ENCODE peak calls at places on chromosomes 5 and 9, in eight cellular contexts. One of them, this sample, is unnamed.

GRCh38 chr9:87630846-87631245 is 95.1 kb upstream of the CTSL start:
- DNase-seq in Karpas-422: no peak
- DNase-seq in CD4-positive, alpha-beta memory T cell: no peak
- DNase-seq in sigmoid colon: no peak
- DNase-seq in IMR-90: no peak
- DNase-seq in upper lobe of right lung: no peak
- DNase-seq in fibroblast of lung: no peak
- DNase-seq in aorta: no peak
- DNase-seq in this sample: no peak

GRCh38 chr9:36731068-36731467 is 158.4 kb downstream of the MELK start:
- DNase-seq in CD4-positive, alpha-beta memory T cell: no peak
- DNase-seq in Karpas-422: no peak
- DNase-seq in IMR-90: no peak
- DNase-seq in upper lobe of right lung: no peak
- DNase-seq in fibroblast of lung: no peak
- DNase-seq in sigmoid colon: no peak
- DNase-seq in aorta: no peak
- DNase-seq in this sample: no peak

GRCh38 chr9:89905628-89906338 is 301.0 kb downstream of the GADD45G start:
- DNase-seq in upper lobe of right lung: no peak
- DNase-seq in fibroblast of lung: no peak
- DNase-seq in sigmoid colon: no peak
- DNase-seq in IMR-90: no peak
- DNase-seq in aorta: no peak
- DNase-seq in CD4-positive, alpha-beta memory T cell: no peak
- DNase-seq in Karpas-422: no peak
- DNase-seq in this sample: no peak

GRCh38 chr9:68627104-68627503 is 77.9 kb upstream of the PIP5K1B start:
- DNase-seq in IMR-90: no peak
- DNase-seq in CD4-positive, alpha-beta memory T cell: no peak
- DNase-seq in fibroblast of lung: no peak
- DNase-seq in Karpas-422: no peak
- DNase-seq in upper lobe of right lung: no peak
- DNase-seq in aorta: no peak
- DNase-seq in sigmoid colon: no peak
- DNase-seq in this sample: no peak

GRCh38 chr9:113531919-113532808 is 68.6 kb downstream of the RGS3 start:
- DNase-seq in Karpas-422: no peak
- DNase-seq in IMR-90: no peak
- DNase-seq in aorta: no peak
- DNase-seq in CD4-positive, alpha-beta memory T cell: no peak
- DNase-seq in upper lobe of right lung: no peak
- DNase-seq in sigmoid colon: peak; percentile 32
- DNase-seq in fibroblast of lung: no peak
- DNase-seq in this sample: no peak

GRCh38 chr5:65013141-65013540 is 244.4 kb downstream of the CWC27 start:
- DNase-seq in CD4-positive, alpha-beta memory T cell: no peak
- DNase-seq in upper lobe of right lung: no peak
- DNase-seq in fibroblast of lung: peak; percentile 37
- DNase-seq in IMR-90: peak; percentile 65
- DNase-seq in Karpas-422: no peak
- DNase-seq in aorta: no peak
- DNase-seq in sigmoid colon: no peak
- DNase-seq in this sample: no peak

GRCh38 chr5:5340206-5340729 is 82.2 kb upstream of the ICE1 start:
- DNase-seq in Karpas-422: no peak
- DNase-seq in aorta: peak; percentile 91
- DNase-seq in fibroblast of lung: peak; percentile 96
- DNase-seq in upper lobe of right lung: no peak
- DNase-seq in CD4-positive, alpha-beta memory T cell: no peak
- DNase-seq in IMR-90: peak; percentile 83
- DNase-seq in sigmoid colon: peak; percentile 84
- DNase-seq in this sample: peak; percentile 97

GRCh38 chr5:118450924-118451332 is 537.4 kb downstream of the DTWD2 start:
- DNase-seq in fibroblast of lung: no peak
- DNase-seq in upper lobe of right lung: no peak
- DNase-seq in Karpas-422: no peak
- DNase-seq in CD4-positive, alpha-beta memory T cell: no peak
- DNase-seq in sigmoid colon: no peak
- DNase-seq in IMR-90: no peak
- DNase-seq in aorta: no peak
- DNase-seq in this sample: no peak

GRCh38 chr9:27625751-27626628 is 52.7 kb upstream of the C9orf72 start:
- DNase-seq in Karpas-422: no peak
- DNase-seq in aorta: no peak
- DNase-seq in fibroblast of lung: no peak
- DNase-seq in IMR-90: no peak
- DNase-seq in CD4-positive, alpha-beta memory T cell: no peak
- DNase-seq in upper lobe of right lung: no peak
- DNase-seq in sigmoid colon: no peak
- DNase-seq in this sample: no peak

GRCh38 chr5:98774192-98775046 is 956 bp downstream of the RGMB start:
- DNase-seq in sigmoid colon: peak; percentile 84
- DNase-seq in upper lobe of right lung: peak; percentile 84
- DNase-seq in CD4-positive, alpha-beta memory T cell: peak; percentile 52
- DNase-seq in aorta: peak; percentile 86
- DNase-seq in IMR-90: peak; percentile 74
- DNase-seq in Karpas-422: peak; percentile 74
- DNase-seq in fibroblast of lung: peak; percentile 75
- DNase-seq in this sample: no peak

GRCh38 chr5:93584531-93585053 is 1.6 kb downstream of the NR2F1 start:
- DNase-seq in fibroblast of lung: no peak
- DNase-seq in aorta: peak; percentile 77
- DNase-seq in IMR-90: no peak
- DNase-seq in sigmoid colon: no peak
- DNase-seq in Karpas-422: no peak
- DNase-seq in upper lobe of right lung: no peak
- DNase-seq in CD4-positive, alpha-beta memory T cell: no peak
- DNase-seq in this sample: no peak

GRCh38 chr5:108339220-108339619 is 42.7 kb downstream of the FBXL17 start:
- DNase-seq in CD4-positive, alpha-beta memory T cell: no peak
- DNase-seq in sigmoid colon: no peak
- DNase-seq in upper lobe of right lung: no peak
- DNase-seq in aorta: no peak
- DNase-seq in fibroblast of lung: peak; percentile 39
- DNase-seq in IMR-90: no peak
- DNase-seq in Karpas-422: no peak
- DNase-seq in this sample: no peak

GRCh38 chr9:89383030-89383720 is 64.9 kb downstream of the SECISBP2 start:
- DNase-seq in Karpas-422: no peak
- DNase-seq in fibroblast of lung: no peak
- DNase-seq in aorta: no peak
- DNase-seq in sigmoid colon: no peak
- DNase-seq in CD4-positive, alpha-beta memory T cell: no peak
- DNase-seq in IMR-90: no peak
- DNase-seq in upper lobe of right lung: no peak
- DNase-seq in this sample: no peak

GRCh38 chr9:124960409-124960752 is 19.5 kb upstream of the GOLGA1 start:
- DNase-seq in Karpas-422: no peak
- DNase-seq in aorta: no peak
- DNase-seq in fibroblast of lung: no peak
- DNase-seq in upper lobe of right lung: no peak
- DNase-seq in sigmoid colon: no peak
- DNase-seq in CD4-positive, alpha-beta memory T cell: no peak
- DNase-seq in IMR-90: peak; percentile 83
- DNase-seq in this sample: no peak

GRCh38 chr9:130262061-130262745 is 3.4 kb upstream of the HMCN2 start:
- DNase-seq in upper lobe of right lung: no peak
- DNase-seq in aorta: no peak
- DNase-seq in CD4-positive, alpha-beta memory T cell: no peak
- DNase-seq in IMR-90: no peak
- DNase-seq in Karpas-422: no peak
- DNase-seq in sigmoid colon: peak; percentile 62
- DNase-seq in fibroblast of lung: no peak
- DNase-seq in this sample: no peak

GRCh38 chr9:116154334-116154975 is 864 bp downstream of the PAPPA start:
- DNase-seq in Karpas-422: no peak
- DNase-seq in aorta: peak; percentile 78
- DNase-seq in IMR-90: no peak
- DNase-seq in sigmoid colon: peak; percentile 64
- DNase-seq in CD4-positive, alpha-beta memory T cell: no peak
- DNase-seq in upper lobe of right lung: peak; percentile 65
- DNase-seq in fibroblast of lung: no peak
- DNase-seq in this sample: no peak

GRCh38 chr9:78127271-78128225 is 95.9 kb upstream of the GNAQ start:
- DNase-seq in sigmoid colon: no peak
- DNase-seq in Karpas-422: no peak
- DNase-seq in upper lobe of right lung: no peak
- DNase-seq in aorta: no peak
- DNase-seq in IMR-90: no peak
- DNase-seq in CD4-positive, alpha-beta memory T cell: no peak
- DNase-seq in fibroblast of lung: no peak
- DNase-seq in this sample: no peak

GRCh38 chr9:83511051-83511450 is 27.1 kb downstream of the FRMD3 start:
- DNase-seq in IMR-90: no peak
- DNase-seq in sigmoid colon: no peak
- DNase-seq in CD4-positive, alpha-beta memory T cell: no peak
- DNase-seq in upper lobe of right lung: no peak
- DNase-seq in Karpas-422: no peak
- DNase-seq in aorta: no peak
- DNase-seq in fibroblast of lung: peak; percentile 18
- DNase-seq in this sample: no peak

GRCh38 chr5:126446498-126447224 is 23.5 kb downstream of the GRAMD2B start:
- DNase-seq in sigmoid colon: peak; percentile 21
- DNase-seq in aorta: no peak
- DNase-seq in IMR-90: peak; percentile 88
- DNase-seq in CD4-positive, alpha-beta memory T cell: no peak
- DNase-seq in Karpas-422: no peak
- DNase-seq in fibroblast of lung: peak; percentile 97
- DNase-seq in upper lobe of right lung: no peak
- DNase-seq in this sample: no peak

DNA sequence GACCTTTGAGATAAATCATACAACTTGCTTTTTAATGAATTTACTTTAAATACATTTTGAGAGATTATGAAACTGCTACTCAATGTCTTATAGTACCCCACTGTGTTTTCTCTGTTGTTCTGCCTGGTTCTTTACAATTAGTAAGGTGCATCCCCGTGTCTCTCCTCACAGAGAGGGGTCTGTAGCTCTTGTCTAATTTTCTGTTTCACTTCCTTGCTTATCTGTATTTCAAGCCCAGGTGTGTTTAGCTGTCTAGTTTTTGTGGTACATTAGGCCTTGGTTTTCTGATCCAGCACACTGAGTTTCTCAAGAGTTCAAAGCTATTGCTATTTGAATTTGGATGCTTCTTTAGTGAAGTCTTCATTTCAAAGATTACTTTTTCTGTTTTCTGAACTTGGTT is 105.1 kb downstream of the MAST4 start:
- DNase-seq in fibroblast of lung: no peak
- DNase-seq in CD4-positive, alpha-beta memory T cell: no peak
- DNase-seq in sigmoid colon: no peak
- DNase-seq in IMR-90: no peak
- DNase-seq in upper lobe of right lung: no peak
- DNase-seq in Karpas-422: no peak
- DNase-seq in aorta: no peak
- DNase-seq in this sample: no peak
- H3K4me3 ChIP-seq in fibroblast of lung: no peak overlapping the region
- H3K4me3 ChIP-seq in CD4-positive, alpha-beta memory T cell: no peak overlapping the region
- H3K4me3 ChIP-seq in sigmoid colon: no peak overlapping the region
- H3K4me3 ChIP-seq in IMR-90: no peak overlapping the region
- H3K4me3 ChIP-seq in upper lobe of right lung: no peak overlapping the region
- H3K4me3 ChIP-seq in Karpas-422: no peak overlapping the region
- H3K4me3 ChIP-seq in aorta: no peak overlapping the region
- H3K4me3 ChIP-seq in this sample: no peak overlapping the region

DNA sequence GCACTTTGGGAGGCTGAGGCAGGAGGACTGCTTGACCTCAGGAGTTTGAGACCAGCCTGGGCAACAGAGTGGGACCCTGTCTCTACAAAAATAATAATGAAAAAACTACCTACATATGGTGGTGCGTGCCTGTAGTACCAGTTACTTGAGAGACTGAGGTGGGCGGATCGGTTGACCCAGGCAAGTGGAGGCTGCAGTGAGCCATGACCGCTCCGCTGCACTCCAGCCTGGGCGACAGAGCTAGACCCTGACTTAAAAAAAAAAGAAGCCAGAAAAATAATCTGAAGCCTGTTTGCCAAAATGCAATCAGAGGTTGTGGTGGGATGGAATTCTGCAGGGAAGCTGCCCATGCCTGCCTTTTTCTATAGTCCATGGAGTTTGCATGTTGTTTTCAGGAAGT is 50.4 kb upstream of the GGTA1 start:
- DNase-seq in IMR-90: no peak
- DNase-seq in Karpas-422: no peak
- DNase-seq in CD4-positive, alpha-beta memory T cell: no peak
- DNase-seq in fibroblast of lung: no peak
- DNase-seq in upper lobe of right lung: no peak
- DNase-seq in sigmoid colon: no peak
- DNase-seq in aorta: no peak
- DNase-seq in this sample: no peak
- H3K4me3 ChIP-seq in IMR-90: no peak overlapping the region
- H3K4me3 ChIP-seq in Karpas-422: no peak overlapping the region
- H3K4me3 ChIP-seq in CD4-positive, alpha-beta memory T cell: no peak overlapping the region
- H3K4me3 ChIP-seq in fibroblast of lung: no peak overlapping the region
- H3K4me3 ChIP-seq in upper lobe of right lung: no peak overlapping the region
- H3K4me3 ChIP-seq in sigmoid colon: no peak overlapping the region
- H3K4me3 ChIP-seq in aorta: no peak overlapping the region
- H3K4me3 ChIP-seq in this sample: no peak overlapping the region

GRCh38 chr5:92508271-92508670 is 1072.7 kb downstream of the NR2F1-AS1 start:
- DNase-seq in sigmoid colon: no peak
- DNase-seq in IMR-90: no peak
- DNase-seq in Karpas-422: no peak
- DNase-seq in aorta: no peak
- DNase-seq in CD4-positive, alpha-beta memory T cell: no peak
- DNase-seq in fibroblast of lung: no peak
- DNase-seq in upper lobe of right lung: no peak
- DNase-seq in this sample: no peak

GRCh38 chr5:92504346-92504745 is 1076.7 kb downstream of the NR2F1-AS1 start:
- DNase-seq in fibroblast of lung: no peak
- DNase-seq in aorta: no peak
- DNase-seq in IMR-90: peak; percentile 5
- DNase-seq in upper lobe of right lung: no peak
- DNase-seq in Karpas-422: no peak
- DNase-seq in CD4-positive, alpha-beta memory T cell: no peak
- DNase-seq in sigmoid colon: no peak
- DNase-seq in this sample: no peak

GRCh38 chr5:92505145-92505544 is 1075.9 kb downstream of the NR2F1-AS1 start:
- DNase-seq in fibroblast of lung: peak; percentile 27
- DNase-seq in sigmoid colon: no peak
- DNase-seq in aorta: no peak
- DNase-seq in CD4-positive, alpha-beta memory T cell: no peak
- DNase-seq in IMR-90: peak; percentile 53
- DNase-seq in upper lobe of right lung: no peak
- DNase-seq in Karpas-422: no peak
- DNase-seq in this sample: no peak

GRCh38 chr5:92500752-92501151 is 1080.3 kb downstream of the NR2F1-AS1 start:
- DNase-seq in CD4-positive, alpha-beta memory T cell: no peak
- DNase-seq in Karpas-422: no peak
- DNase-seq in upper lobe of right lung: no peak
- DNase-seq in aorta: no peak
- DNase-seq in fibroblast of lung: no peak
- DNase-seq in sigmoid colon: no peak
- DNase-seq in IMR-90: no peak
- DNase-seq in this sample: no peak

GRCh38 chr5:92505925-92506324 is 1075.1 kb downstream of the NR2F1-AS1 start:
- DNase-seq in aorta: no peak
- DNase-seq in Karpas-422: no peak
- DNase-seq in fibroblast of lung: peak; percentile 15
- DNase-seq in upper lobe of right lung: no peak
- DNase-seq in CD4-positive, alpha-beta memory T cell: no peak
- DNase-seq in IMR-90: peak; percentile 21
- DNase-seq in sigmoid colon: no peak
- DNase-seq in this sample: no peak
- H3K4me3 ChIP-seq in aorta: no peak overlapping the region
- H3K4me3 ChIP-seq in Karpas-422: no peak overlapping the region
- H3K4me3 ChIP-seq in fibroblast of lung: peak overlapping the region; percentile 39
- H3K4me3 ChIP-seq in upper lobe of right lung: peak overlapping the region; percentile 14
- H3K4me3 ChIP-seq in CD4-positive, alpha-beta memory T cell: no peak overlapping the region
- H3K4me3 ChIP-seq in IMR-90: peak overlapping the region; percentile 31
- H3K4me3 ChIP-seq in sigmoid colon: no peak overlapping the region
- H3K4me3 ChIP-seq in this sample: no peak overlapping the region

GRCh38 chr9:137825324-137825991 is 52.1 kb upstream of the CACNA1B start:
- DNase-seq in fibroblast of lung: no peak
- DNase-seq in CD4-positive, alpha-beta memory T cell: no peak
- DNase-seq in aorta: no peak
- DNase-seq in upper lobe of right lung: no peak
- DNase-seq in IMR-90: no peak
- DNase-seq in sigmoid colon: no peak
- DNase-seq in Karpas-422: no peak
- DNase-seq in this sample: no peak
- H3K4me3 ChIP-seq in fibroblast of lung: no peak overlapping the region
- H3K4me3 ChIP-seq in CD4-positive, alpha-beta memory T cell: no peak overlapping the region
- H3K4me3 ChIP-seq in aorta: no peak overlapping the region
- H3K4me3 ChIP-seq in upper lobe of right lung: no peak overlapping the region
- H3K4me3 ChIP-seq in IMR-90: no peak overlapping the region
- H3K4me3 ChIP-seq in sigmoid colon: no peak overlapping the region
- H3K4me3 ChIP-seq in Karpas-422: no peak overlapping the region
- H3K4me3 ChIP-seq in this sample: no peak overlapping the region

This sample was measured in HFF-Myc.